ENCODE peak calls at places on chromosomes 2 and 18, in five cellular contexts. S is HCT116, K is esophagus squamous epithelium, L is GM12878, Z is IMR-90. G is an unnamed sample.

GRCh38 chr2:144659731-144660275 is 139.9 kb upstream of the ZEB2 start:
- DNase-seq in S (peak), K (no peak), L (no peak), Z (peak), G (no peak)

GRCh38 chr2:186862869-186863709 is 14.1 kb upstream of the ZSWIM2 start:
- DNase-seq in S (peak), K (no peak), L (no peak), Z (peak), G (no peak)

GRCh38 chr2:202237787-202238233 is 587 bp downstream of the SUMO1 start:
- DNase-seq in S (no peak), K (no peak), L (no peak), Z (peak), G (peak)

GRCh38 chr2:24586955-24587354 is 95.9 kb downstream of the NCOA1 start:
- DNase-seq in S (no peak), K (no peak), L (peak), Z (no peak), G (no peak)

GRCh38 chr2:60140180-60140579 is 413.3 kb downstream of the BCL11A start:
- DNase-seq in S (no peak), K (no peak), L (no peak), Z (no peak), G (no peak)

GRCh38 chr2:170886391-170886790 is 42.7 kb upstream of the GORASP2 start:
- DNase-seq in S (no peak), K (no peak), L (no peak), Z (peak), G (no peak)

GRCh38 chr18:3216987-3217386 is 2.8 kb downstream of the MYOM1 start:
- DNase-seq in S (no peak), K (no peak), L (no peak), Z (no peak), G (no peak)

GRCh38 chr2:158966321-158966720 is 2.1 kb upstream of the TANC1 start:
- DNase-seq in S (no peak), K (no peak), L (no peak), Z (peak), G (no peak)

GRCh38 chr2:138906549-138906948 is 126.4 kb upstream of the NXPH2 start:
- DNase-seq in S (no peak), K (no peak), L (no peak), Z (no peak), G (no peak)

GRCh38 chr18:79919089-79919488 is 32.4 kb downstream of the SLC66A2 start:
- DNase-seq in S (no peak), K (no peak), L (no peak), Z (no peak), G (peak)

GRCh38 chr18:50528806-50529205 is 31.1 kb upstream of the MAPK4 start:
- DNase-seq in S (no peak), K (no peak), L (no peak), Z (no peak), G (no peak)

GRCh38 chr18:79679552-79680099 is at the start of gene CTDP1:
- DNase-seq in S (peak), K (peak), L (no peak), Z (peak), G (peak)

GRCh38 chr2:180677200-180677599 is 303.2 kb upstream of the UBE2E3 start:
- DNase-seq in S (no peak), K (no peak), L (no peak), Z (no peak), G (no peak)

GRCh38 chr2:153145470-153145869 is 333.1 kb downstream of the RPRM start:
- DNase-seq in S (no peak), K (no peak), L (no peak), Z (no peak), G (no peak)

GRCh38 chr2:211816739-211817138 is 721.9 kb downstream of the ERBB4 start:
- DNase-seq in S (no peak), K (no peak), L (no peak), Z (no peak), G (no peak)

GRCh38 chr2:218890369-218890768 is 9.7 kb downstream of the WNT10A start:
- DNase-seq in S (no peak), K (no peak), L (no peak), Z (no peak), G (no peak)

GRCh38 chr2:20448246-20449046 is 1.6 kb downstream of the RHOB start:
- DNase-seq in S (no peak), K (no peak), L (no peak), Z (peak), G (peak)
- TF ChIP-seq POLR2A in S (peak), K (peak), L (no peak), Z (peak), G (no peak)

GRCh38 chr2:102209474-102209873 is 22.7 kb downstream of the IL1RL2 start:
- DNase-seq in S (no peak), K (no peak), L (no peak), Z (no peak), G (peak)

GRCh38 chr2:102208774-102209173 is 22.0 kb downstream of the IL1RL2 start:
- DNase-seq in S (no peak), K (no peak), L (no peak), Z (no peak), G (no peak)

GRCh38 chr2:102204638-102205037 is 17.8 kb downstream of the IL1RL2 start:
- DNase-seq in S (no peak), K (no peak), L (no peak), Z (no peak), G (no peak)

DNA sequence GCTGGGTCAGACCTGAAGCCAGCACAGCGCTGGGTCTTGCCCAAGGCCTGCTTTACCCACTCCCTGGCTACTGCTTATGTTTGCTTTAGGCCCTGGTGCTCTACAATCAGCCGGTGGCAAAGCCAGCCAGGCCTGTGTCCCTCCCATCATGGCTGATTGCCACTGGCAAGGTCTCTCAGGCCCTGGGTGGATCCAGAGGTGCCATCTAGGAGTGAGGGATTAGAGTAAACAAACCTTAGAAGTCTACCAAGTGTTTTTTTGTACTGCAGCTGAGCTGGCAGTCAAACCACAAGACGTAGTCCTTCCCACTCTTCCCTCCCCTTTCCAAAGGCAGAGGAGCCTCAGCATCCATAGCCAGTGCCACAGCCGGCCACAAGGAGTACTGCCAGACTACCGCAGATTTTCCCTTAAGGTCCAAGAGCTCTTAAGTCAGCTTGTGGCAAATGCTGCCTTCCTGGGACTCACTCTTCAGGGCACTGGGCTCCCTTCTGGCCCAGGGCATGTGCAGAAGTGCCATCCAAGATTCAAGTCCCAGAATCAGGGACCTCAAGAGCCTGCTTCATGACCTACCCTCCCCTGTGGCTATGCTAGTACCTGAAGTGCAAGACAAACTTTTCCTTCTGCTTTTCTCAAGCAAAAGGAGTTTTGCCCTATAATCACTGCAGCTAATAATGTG is 20.0 kb downstream of the IL1RL2 start:
- DNase-seq in S (no peak), K (no peak), L (no peak), Z (no peak), G (no peak)
- TF ChIP-seq CTCF in S (no peak), K (no peak), L (no peak), Z (no peak), G (no peak)

GRCh38 chr2:206159346-206160123 is at the start of the genes EEF1B2 and NDUFS1:
- DNase-seq in S (peak), K (peak), L (peak), Z (peak), G (peak)
- TF ChIP-seq POLR2A in S (peak), K (peak), L (peak), Z (peak), G (peak)

GRCh38 chr2:234051374-234052070 is 1.0 kb downstream of the SPP2 start:
- DNase-seq in S (no peak), K (no peak), L (no peak), Z (peak), G (no peak)
- TF ChIP-seq CTCF in S (no peak), K (no peak), L (no peak), Z (no peak), G (no peak)

G was measured in lower leg skin.